ENCODE peak calls at places on chromosomes 12 and 14, in six cellular contexts. C, N, P, O, V and Q are unnamed samples.

GRCh38 chr12:77946541-77947021 is 115.9 kb downstream of the NAV3 start:
- DNase-seq in V (no peak), P (no peak), C (no peak), N (no peak), O (no peak), Q (no peak)

GRCh38 chr12:9948606-9949286 is 16.6 kb upstream of the CLEC2A start:
- DNase-seq in N (no peak), C (no peak), V (no peak), P (no peak), O (no peak), Q (no peak)

GRCh38 chr12:92543359-92543758 is 159.4 kb upstream of the PLEKHG7 start:
- DNase-seq in C (no peak), P (peak; percentile 74), O (no peak), N (no peak), V (peak; percentile 79), Q (no peak)

GRCh38 chr12:127559349-127560040 is 707.5 kb upstream of the TMEM132C start:
- DNase-seq in N (peak; percentile 72), C (peak; percentile 17), O (peak; percentile 75), V (peak; percentile 98), P (peak; percentile 25), Q (no peak)

GRCh38 chr12:12943589-12944260 is 8.2 kb downstream of the GPRC5D start:
- DNase-seq in V (no peak), C (no peak), O (no peak), P (no peak), N (no peak), Q (no peak)

GRCh38 chr12:58310828-58311273 is 369.5 kb downstream of the ATP23 start:
- DNase-seq in P (peak; percentile 75), V (peak; percentile 96), C (no peak), O (no peak), N (no peak), Q (no peak)

GRCh38 chr12:75964150-75964549 is 67.4 kb downstream of the PHLDA1 start:
- DNase-seq in C (no peak), P (peak; percentile 50), N (no peak), O (no peak), V (no peak), Q (peak; percentile 23)

GRCh38 chr12:106586803-106587684 is 4.2 kb downstream of the RFX4 start:
- DNase-seq in V (no peak), O (peak; percentile 87), C (no peak), N (no peak), P (no peak), Q (no peak)

GRCh38 chr12:95096852-95097251 is 23.4 kb upstream of the NR2C1 start:
- DNase-seq in C (no peak), V (peak; percentile 92), O (no peak), P (no peak), N (no peak), Q (no peak)

GRCh38 chr12:111048991-111049390 is 128.6 kb upstream of the MYL2 start:
- DNase-seq in N (no peak), V (no peak), O (no peak), C (no peak), P (no peak), Q (no peak)

GRCh38 chr14:100778951-100779690 is 46.8 kb upstream of the MEG3 start:
- DNase-seq in P (no peak), N (peak; percentile 49), O (no peak), C (no peak), V (no peak), Q (no peak)

GRCh38 chr12:71162832-71163711 is 5.3 kb upstream of the TSPAN8 start:
- DNase-seq in V (peak; percentile 86), P (peak; percentile 42), N (no peak), O (no peak), C (no peak), Q (no peak)

GRCh38 chr12:7645395-7646177 is 20.1 kb downstream of the APOBEC1 start:
- DNase-seq in N (no peak), V (peak; percentile 58), O (peak; percentile 79), C (no peak), P (peak; percentile 56), Q (no peak)

GRCh38 chr12:124308741-124309140 is 13.8 kb downstream of the RFLNA start:
- DNase-seq in N (no peak), P (no peak), O (no peak), V (no peak), C (no peak), Q (no peak)

GRCh38 chr12:990308-990648 is 745 bp upstream of the ERC1 start:
- DNase-seq in P (peak; percentile 80), C (peak; percentile 71), N (peak; percentile 88), V (peak; percentile 41), O (peak; percentile 59), Q (peak; percentile 23)

GRCh38 chr14:36660736-36661505 is 739 bp upstream of the PAX9 start:
- DNase-seq in O (peak; percentile 37), V (no peak), P (no peak), C (no peak), N (no peak), Q (no peak)
- TF ChIP-seq CTCF in O (peak; percentile 16), V (no peak), P (no peak), C (no peak), N (no peak), Q (no peak)

DNA sequence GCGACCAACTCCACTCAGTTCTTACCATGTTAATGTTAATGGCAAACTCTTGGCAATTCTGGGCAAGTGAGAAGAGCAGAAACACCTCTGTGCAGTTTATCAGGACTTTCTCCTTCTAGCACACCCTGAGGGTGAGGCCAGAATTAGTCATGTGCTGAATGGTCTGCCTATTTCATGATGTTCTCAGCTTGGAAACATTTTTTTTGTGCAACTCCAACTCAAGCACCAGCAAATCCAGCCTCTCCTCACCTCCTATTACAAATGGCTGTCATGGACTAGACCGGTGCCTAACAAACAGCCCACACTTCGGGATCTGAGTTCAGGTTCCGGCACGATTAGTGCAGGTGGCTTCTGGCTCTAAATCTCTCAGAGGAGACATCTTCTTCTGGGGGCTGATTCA is 246.0 kb downstream of the ZFP36L1 start:
- DNase-seq in O (no peak), C (no peak), V (peak; percentile 74), P (no peak), N (no peak), Q (peak; percentile 71)
- H3K4me1 ChIP-seq in O (peaks cover 29% of the 10 kb centered on the region), C (peaks cover 28% of the 10 kb centered on the region), V (peaks cover 55% of the 10 kb centered on the region), P (peaks cover 45% of the 10 kb centered on the region), N (peaks cover 19% of the 10 kb centered on the region), Q (peaks cover 89% of the 10 kb centered on the region)

GRCh38 chr14:41476526-41476925 is 130.2 kb upstream of the LRFN5 start:
- DNase-seq in N (no peak), C (no peak), O (no peak), V (peak; percentile 79), P (no peak), Q (no peak)
- H3K4me3 ChIP-seq in N (no peak overlapping the region), C (no peak overlapping the region), O (no peak overlapping the region), V (no peak overlapping the region), P (no peak overlapping the region), Q (no peak overlapping the region)

DNA sequence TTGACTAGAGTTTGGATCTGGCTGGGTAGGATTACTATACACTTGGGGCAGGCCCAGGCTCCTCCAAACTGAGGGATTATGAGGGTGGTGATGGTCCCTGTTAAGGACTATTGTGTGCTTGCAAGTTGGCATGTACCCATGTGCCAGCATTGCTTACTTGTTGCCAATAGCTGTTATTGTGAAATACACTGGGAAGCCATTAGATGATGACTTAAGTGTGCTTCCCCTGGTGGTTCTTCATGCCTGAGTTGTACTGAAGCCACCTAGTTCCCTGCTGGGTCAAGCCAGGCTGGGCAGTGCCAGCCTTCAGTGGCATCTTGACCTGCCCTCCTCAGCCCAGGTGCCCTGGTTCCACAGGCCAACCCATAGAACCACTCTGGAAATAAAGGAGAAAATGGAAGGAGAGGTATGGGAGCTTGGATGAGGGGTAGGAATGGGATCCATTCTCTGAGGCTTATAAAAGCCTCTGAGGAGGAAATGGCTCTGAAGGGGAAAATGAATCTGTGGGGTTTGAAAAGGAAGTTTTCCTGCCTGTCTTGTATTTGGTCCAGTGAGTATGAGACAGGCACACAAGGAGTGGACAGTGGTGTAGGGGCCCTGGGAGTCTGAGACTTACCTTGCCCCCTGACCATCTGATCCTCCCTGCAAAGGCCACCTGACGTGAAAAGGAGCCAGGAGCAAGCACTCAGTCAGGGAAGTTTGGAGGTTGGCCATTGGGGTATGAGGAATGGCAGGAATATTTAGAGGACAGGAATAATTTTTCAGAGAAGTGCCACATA is 724 bp downstream of the LTB4R start:
- DNase-seq in P (no peak), V (no peak), O (no peak), C (no peak), N (no peak), Q (no peak)
- TF ChIP-seq CTCF in P (no peak), V (no peak), O (no peak), C (no peak), N (no peak), Q (no peak)

GRCh38 chr14:88104710-88105109 is 99.8 kb downstream of the GPR65 start:
- DNase-seq in N (no peak), P (no peak), O (no peak), C (no peak), V (no peak), Q (no peak)

GRCh38 chr14:88106377-88106776 is 101.4 kb downstream of the GPR65 start:
- DNase-seq in C (no peak), O (peak; percentile 11), V (no peak), P (no peak), N (no peak), Q (no peak)
- H3K4me1 ChIP-seq in C (no peaks in the 10 kb centered on the region), O (peaks cover 4% of the 10 kb centered on the region), V (no peaks in the 10 kb centered on the region), P (no peaks in the 10 kb centered on the region), N (no peaks in the 10 kb centered on the region), Q (no peaks in the 10 kb centered on the region)

DNA sequence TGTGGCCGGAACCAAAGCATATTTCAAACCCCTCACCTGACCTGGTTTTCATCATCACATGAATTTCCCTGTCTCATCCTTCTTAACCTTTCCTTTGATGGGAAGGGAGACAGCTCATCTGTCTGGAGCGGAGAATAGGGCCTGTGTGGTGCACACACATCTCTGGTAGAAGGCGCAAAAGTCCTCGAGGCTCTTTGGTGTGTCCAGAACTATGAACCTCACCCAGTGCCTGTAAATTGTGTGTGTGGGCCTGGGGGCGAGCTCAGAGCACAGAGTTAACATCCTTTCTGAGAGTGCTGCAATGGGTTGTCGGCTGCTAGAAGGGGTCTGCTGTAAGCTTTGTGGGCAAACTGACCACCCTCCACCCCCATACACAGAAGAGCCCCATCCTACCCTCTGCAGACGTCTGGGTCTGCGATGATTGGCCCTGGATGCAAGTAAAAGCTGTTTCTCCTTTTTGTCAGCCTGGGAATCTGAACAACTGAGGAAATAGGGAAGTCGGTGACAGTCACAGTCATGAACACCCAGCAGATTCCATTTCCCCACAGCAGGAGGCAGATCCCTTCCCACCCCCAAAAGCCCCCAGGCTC is 654 bp downstream of the GALNT6 start:
- DNase-seq in O (no peak), C (no peak), V (peak; percentile 14), P (no peak), N (no peak), Q (no peak)
- H3K4me3 ChIP-seq in O (peak overlapping the region; percentile 97), C (peak overlapping the region; percentile 74), V (peak overlapping the region; percentile 88), P (no peak overlapping the region), N (no peak overlapping the region), Q (no peak overlapping the region)

DNA sequence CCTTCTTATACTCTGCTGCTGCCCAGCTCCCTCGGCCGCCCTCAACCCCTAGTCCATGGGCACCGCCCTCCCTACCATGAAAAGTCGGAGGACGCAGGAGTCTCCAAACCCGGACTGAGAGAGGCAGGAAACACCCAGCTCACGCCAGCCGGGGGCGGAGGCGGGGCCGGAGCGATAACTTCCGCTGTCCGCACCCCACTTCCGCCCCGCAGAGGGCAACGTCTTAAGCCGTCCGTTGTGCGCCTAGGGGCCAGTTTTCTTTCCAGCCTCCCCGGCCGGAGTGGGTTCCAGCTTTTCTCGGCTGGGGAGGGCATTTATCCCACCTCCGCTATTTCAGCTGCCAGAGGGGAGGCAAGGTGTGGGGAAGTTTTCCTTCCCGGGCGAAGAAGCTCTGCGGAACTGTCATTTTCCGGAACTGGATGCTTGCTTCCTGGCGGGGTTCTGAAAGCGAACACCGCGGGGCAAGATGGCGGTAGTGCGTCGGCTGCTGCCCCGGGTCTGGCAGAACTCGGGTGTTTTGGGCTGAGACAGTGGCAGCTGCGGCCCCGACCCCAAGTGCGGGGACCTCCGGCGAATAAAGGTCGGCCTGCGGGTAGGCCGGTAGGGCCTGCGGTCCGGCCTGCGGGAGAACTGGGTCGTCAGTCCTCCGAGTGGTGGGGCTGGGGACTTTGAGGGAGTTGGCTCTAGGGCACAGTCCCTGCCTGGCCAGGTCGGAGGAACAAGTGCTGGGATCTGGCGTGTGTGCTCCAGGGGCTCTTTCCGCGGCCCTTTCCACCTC is at the start of the genes KCTD10 and UBE3B:
- DNase-seq in C (peak; percentile 89), N (peak; percentile 93), P (peak; percentile 95), O (peak; percentile 97), V (peak; percentile 93), Q (peak; percentile 81)
- TF ChIP-seq CTCF in C (no peak), N (no peak), P (no peak), O (no peak), V (no peak), Q (peak; percentile 27)